ENCODE peak calls at places on chromosomes 13 and 19, in eight cellular contexts. N, K, C, V, T, L, W and F are unnamed samples.

GRCh38 chr19:37872383-37872782 is 34.0 kb downstream of the WDR87 start:
- DNase-seq in N (no peak), K (no peak), C (no peak), V (no peak), T (no peak), L (no peak), W (no peak), F (no peak)

GRCh38 chr13:113628291-113629270 is 29.4 kb downstream of the ATP4B start:
- DNase-seq in N (no peak), K (no peak), C (no peak), V (no peak), T (no peak), L (no peak), W (no peak), F (no peak)

GRCh38 chr13:36870050-36870692 is 49.9 kb downstream of the SMAD9 start:
- DNase-seq in N (no peak), K (no peak), C (no peak), V (no peak), T (no peak), L (no peak), W (peak; percentile 58), F (no peak)

GRCh38 chr13:25973576-25973975 is 78.2 kb downstream of the SHISA2 start:
- DNase-seq in N (no peak), K (no peak), C (no peak), V (no peak), T (no peak), L (no peak), W (no peak), F (no peak)

GRCh38 chr19:19602713-19603320 is 15.7 kb downstream of the PBX4 start:
- DNase-seq in N (no peak), K (no peak), C (no peak), V (no peak), T (no peak), L (no peak), W (peak; percentile 39), F (no peak)

GRCh38 chr19:50639121-50640112 is at the start of gene SYT3:
- DNase-seq in N (peak; percentile 29), K (no peak), C (no peak), V (peak; percentile 18), T (peak; percentile 55), L (peak; percentile 48), W (no peak), F (no peak)

GRCh38 chr13:97344250-97345175 is 89.5 kb upstream of the RAP2A start:
- DNase-seq in N (peak; percentile 64), K (peak; percentile 63), C (no peak), V (peak; percentile 76), T (peak; percentile 57), L (peak; percentile 62), W (peak; percentile 50), F (peak; percentile 16)

GRCh38 chr19:41864374-41864773 is 4.3 kb downstream of the RPS19 start:
- DNase-seq in N (no peak), K (no peak), C (no peak), V (no peak), T (no peak), L (no peak), W (no peak), F (no peak)

GRCh38 chr19:13012690-13013608 is 17.7 kb downstream of the NFIX start:
- DNase-seq in N (peak; percentile 68), K (peak; percentile 84), C (no peak), V (peak; percentile 85), T (no peak), L (no peak), W (no peak), F (no peak)

GRCh38 chr19:15299568-15300409 is 32.5 kb downstream of the BRD4 start:
- DNase-seq in N (peak; percentile 93), K (no peak), C (no peak), V (peak; percentile 78), T (no peak), L (no peak), W (no peak), F (no peak)

GRCh38 chr19:10122066-10122465 is 2.4 kb upstream of the EIF3G start:
- DNase-seq in N (peak; percentile 77), K (no peak), C (no peak), V (peak; percentile 82), T (no peak), L (no peak), W (no peak), F (no peak)

GRCh38 chr19:27892500-27892899 is 1320.5 kb downstream of the UQCRFS1 start:
- DNase-seq in N (no peak), K (no peak), C (no peak), V (no peak), T (no peak), L (no peak), W (no peak), F (no peak)

GRCh38 chr19:14463747-14464146 is 11.4 kb downstream of the PTGER1 start:
- DNase-seq in N (no peak), K (no peak), C (no peak), V (no peak), T (no peak), L (no peak), W (no peak), F (no peak)

GRCh38 chr13:47291116-47291656 is 394.3 kb upstream of the HTR2A start:
- DNase-seq in N (no peak), K (no peak), C (no peak), V (no peak), T (no peak), L (no peak), W (no peak), F (no peak)

GRCh38 chr19:48867922-48868195 is 558 bp downstream of the PLEKHA4 start:
- DNase-seq in N (no peak), K (no peak), C (no peak), V (no peak), T (no peak), L (no peak), W (no peak), F (no peak)

GRCh38 chr19:48870048-48870447 is 1.6 kb upstream of the PLEKHA4 start:
- DNase-seq in N (no peak), K (no peak), C (no peak), V (no peak), T (no peak), L (no peak), W (no peak), F (no peak)

GRCh38 chr19:48867119-48867921 is 1.1 kb downstream of the PLEKHA4 start:
- DNase-seq in N (peak; percentile 33), K (no peak), C (no peak), V (peak; percentile 61), T (no peak), L (no peak), W (no peak), F (no peak)

GRCh38 chr19:48866692-48867091 is 1.7 kb downstream of the PLEKHA4 start:
- DNase-seq in N (peak; percentile 15), K (no peak), C (no peak), V (peak; percentile 14), T (no peak), L (no peak), W (no peak), F (no peak)

DNA sequence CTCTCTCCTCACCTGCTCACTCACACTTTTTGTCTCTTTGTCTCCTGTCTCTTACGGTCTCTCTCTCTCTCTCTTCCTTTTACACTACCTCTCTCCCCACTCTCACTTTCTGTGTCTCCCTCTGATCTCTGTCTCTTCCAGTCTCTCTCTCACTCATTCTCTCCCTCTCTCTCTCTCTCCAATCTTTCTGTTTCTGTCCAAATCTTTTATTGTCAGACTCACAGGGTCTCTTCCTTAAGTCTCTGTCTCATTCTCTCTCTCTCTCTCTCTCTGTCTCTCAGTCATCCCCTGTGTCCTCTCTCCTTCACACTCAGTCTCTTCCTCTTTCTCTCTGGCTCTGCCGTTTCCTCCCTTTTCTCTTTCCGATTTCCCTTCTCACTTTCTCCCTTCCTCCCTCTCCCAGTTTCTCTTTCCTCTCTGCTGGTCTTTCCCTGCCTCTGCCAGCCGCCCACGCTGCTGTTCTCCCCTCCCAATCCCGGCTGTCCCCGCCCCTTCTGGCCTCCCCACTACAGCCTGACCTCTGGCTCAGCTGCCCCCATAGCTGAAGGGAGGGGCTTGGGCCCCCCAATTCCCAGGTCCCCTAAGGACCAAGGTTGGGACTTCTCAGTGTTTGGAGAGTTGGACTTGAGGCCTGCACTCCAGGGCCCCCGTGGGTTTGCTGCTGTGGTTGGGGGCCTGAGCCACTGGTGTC is at the start of gene PLEKHA4:
- DNase-seq in N (peak; percentile 51), K (peak; percentile 88), C (no peak), V (peak; percentile 57), T (no peak), L (peak; percentile 54), W (no peak), F (no peak)
- H3K4me3 ChIP-seq in N (peak within 1 kb of the TSS; percentile 63), K (peak within 1 kb of the TSS; percentile 54), C (peak within 1 kb of the TSS; percentile 60), V (peak within 1 kb of the TSS; percentile 78), T (no peak within 1 kb of the TSS), L (peak within 1 kb of the TSS; percentile 41), W (no peak within 1 kb of the TSS), F (peak within 1 kb of the TSS; percentile 43)

DNA sequence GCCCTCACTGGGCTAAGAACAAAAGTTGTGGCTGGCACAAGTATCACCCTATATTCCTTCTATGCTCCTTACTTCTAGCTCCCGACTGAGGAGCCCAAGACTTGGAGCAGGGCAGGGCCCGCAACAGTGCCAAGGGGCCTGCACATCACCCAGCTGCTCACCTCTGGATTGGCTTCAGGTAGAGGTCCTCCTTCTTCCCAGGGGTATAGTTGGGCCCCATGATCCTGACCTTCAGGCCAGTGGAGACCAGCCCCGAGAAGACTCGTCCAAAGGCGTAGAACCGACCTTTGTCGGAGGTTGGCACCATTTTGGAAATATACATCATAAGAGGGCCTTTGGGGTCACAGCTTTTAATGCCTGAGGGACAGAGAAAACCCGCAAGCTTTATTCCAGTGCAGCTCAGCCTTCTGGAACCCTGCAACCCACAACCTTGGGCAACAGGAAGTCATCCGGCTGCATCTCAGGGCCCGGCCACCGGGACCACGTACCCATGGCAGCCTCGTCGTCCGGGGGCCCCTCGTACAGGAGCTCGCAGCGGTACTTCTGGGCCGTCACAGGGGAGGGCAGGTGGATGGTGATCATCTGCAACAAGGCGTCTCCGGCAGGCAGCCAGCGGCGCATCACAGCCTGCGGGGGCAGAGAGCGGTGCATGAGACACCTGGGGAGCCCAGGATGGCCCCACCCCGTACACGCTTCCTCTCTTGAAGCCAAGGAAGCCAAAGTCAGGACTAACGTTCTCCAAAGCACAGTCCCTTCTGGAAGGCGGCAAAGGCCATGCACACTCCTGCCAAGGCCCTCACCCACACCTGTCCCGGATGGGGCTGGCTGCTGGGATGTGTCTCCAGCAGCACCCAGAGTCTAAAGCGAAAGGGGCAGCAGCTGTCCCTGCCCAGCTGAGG is 4.7 kb downstream of the EEF2 start:
- DNase-seq in N (no peak), K (no peak), C (no peak), V (no peak), T (no peak), L (no peak), W (no peak), F (no peak)
- H3K4me3 ChIP-seq in N (no peak overlapping the region), K (no peak overlapping the region), C (no peak overlapping the region), V (no peak overlapping the region), T (no peak overlapping the region), L (no peak overlapping the region), W (no peak overlapping the region), F (no peak overlapping the region)

DNA sequence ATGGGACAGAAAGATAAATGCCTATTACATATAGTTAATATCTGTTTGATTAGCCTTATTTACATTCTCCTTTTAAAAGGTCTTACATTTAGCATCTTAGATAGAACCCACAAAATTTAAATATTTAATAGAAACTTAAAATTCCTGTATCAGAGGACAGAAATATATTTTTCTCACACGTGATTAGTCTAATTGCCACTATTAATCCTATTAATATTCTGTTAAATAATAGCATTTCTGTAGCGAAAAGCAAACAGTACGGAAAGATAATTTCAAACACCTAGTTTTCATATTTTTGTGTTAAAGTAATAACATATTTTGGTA is 380 bp upstream of the ZNF30 start:
- DNase-seq in N (no peak), K (no peak), C (no peak), V (no peak), T (no peak), L (no peak), W (no peak), F (no peak)
- H3K4me3 ChIP-seq in N (peak overlapping the region; percentile 70), K (peak overlapping the region; percentile 79), C (peak overlapping the region; percentile 79), V (peak overlapping the region; percentile 79), T (peak overlapping the region; percentile 64), L (peak overlapping the region; percentile 76), W (peak overlapping the region; percentile 56), F (no peak overlapping the region)

GRCh38 chr19:33883869-33884519 is 87.3 kb downstream of the KCTD15 start:
- DNase-seq in N (no peak), K (no peak), C (no peak), V (no peak), T (no peak), L (no peak), W (no peak), F (no peak)
- H3K4me3 ChIP-seq in N (no peak overlapping the region), K (no peak overlapping the region), C (peak overlapping the region; percentile 0), V (no peak overlapping the region), T (no peak overlapping the region), L (no peak overlapping the region), W (no peak overlapping the region), F (no peak overlapping the region)